ENCODE peak calls at places on chromosomes 4 and X, in four cellular contexts. E is ELR, R is NCI-H1105, M is NCI-H1694 treated with DMSO at 0.1 percent for 48 hours. C is an unnamed sample.

GRCh38 chr4:34046580-34046979 is 2197.7 kb downstream of the ARAP2 start:
- DNase-seq in E (peak; percentile 81), R (no peak), M (no peak), C (no peak)

GRCh38 chr4:15006416-15007024 is 4.2 kb downstream of the CPEB2 start:
- DNase-seq in E (peak; percentile 30), M (no peak), R (no peak), C (no peak)

GRCh38 chr4:74874785-74875367 is 58.0 kb upstream of the PARM1 start:
- DNase-seq in R (peak; percentile 43), E (peak; percentile 76), M (peak; percentile 62), C (peak; percentile 43)

GRCh38 chr4:8141935-8142334 is 16.7 kb downstream of the ABLIM2 start:
- DNase-seq in R (no peak), E (no peak), M (no peak), C (no peak)

GRCh38 chr4:142293536-142293935 is 552.6 kb downstream of the INPP4B start:
- DNase-seq in R (no peak), M (no peak), E (peak; percentile 17), C (no peak)

GRCh38 chr4:81816362-81816761 is 344.7 kb upstream of the RASGEF1B start:
- DNase-seq in E (no peak), M (no peak), R (no peak), C (no peak)

GRCh38 chr4:8688041-8688907 is 95.7 kb downstream of the CPZ start:
- DNase-seq in E (peak; percentile 8), M (no peak), R (no peak), C (no peak)

GRCh38 chr4:151443247-151443646 is 34.3 kb downstream of the FHIP1A start:
- DNase-seq in R (no peak), M (no peak), E (no peak), C (no peak)

GRCh38 chr4:112652216-112652615 is 15.3 kb downstream of the LARP7 start:
- DNase-seq in M (no peak), R (no peak), E (no peak), C (no peak)

GRCh38 chr4:126778348-126778747 is 854.4 kb upstream of the INTU start:
- DNase-seq in M (no peak), E (peak; percentile 81), R (no peak), C (no peak)

GRCh38 chr4:4364486-4365208 is 22.3 kb upstream of the NSG1 start:
- DNase-seq in R (no peak), E (no peak), M (no peak), C (no peak)

GRCh38 chrX:48540015-48540350 is 469 bp downstream of the TBC1D25 start:
- DNase-seq in E (peak; percentile 53), R (peak; percentile 17), M (no peak), C (no peak)

GRCh38 chr4:89681219-89681618 is 155.7 kb downstream of the SNCA start:
- DNase-seq in E (no peak), R (peak; percentile 19), M (no peak), C (no peak)

GRCh38 chrX:72125331-72126047 is 6.2 kb downstream of the RTL5 start:
- DNase-seq in M (no peak), R (peak; percentile 21), E (no peak), C (no peak)

GRCh38 chr4:140049024-140049923 is 104.7 kb downstream of the MAML3 start:
- DNase-seq in R (peak; percentile 81), E (peak; percentile 61), M (peak; percentile 96), C (peak; percentile 84)

GRCh38 chrX:140157611-140158010 is 192.3 kb upstream of the CXorf66 start:
- DNase-seq in R (no peak), M (no peak), E (peak; percentile 10), C (no peak)